ENCODE peak calls at places on chromosomes 3 and 15, in seven cellular contexts. X is trophoblast cell, M is H9, Q is mesendoderm, P is IMR-90, K is H1, I is mesenchymal stem cell. D is an unnamed sample.

GRCh38 chr3:198080521-198081384 is 120.7 kb downstream of the LMLN start:
- DNase-seq in X (peak), M (peak), Q (peak), P (peak), K (peak), I (peak), D (peak)

GRCh38 chr15:33031324-33031736 is 163.2 kb downstream of the FMN1 start:
- DNase-seq in X (no peak), M (no peak), Q (peak), P (peak), K (no peak), I (no peak), D (no peak)

GRCh38 chr3:168049366-168049974 is 46.3 kb downstream of the GOLIM4 start:
- DNase-seq in X (no peak), M (no peak), Q (no peak), P (peak), K (no peak), I (no peak), D (no peak)

GRCh38 chr15:50884583-50884982 is 23.9 kb upstream of the AP4E1 start:
- DNase-seq in X (peak), M (no peak), Q (no peak), P (peak), K (no peak), I (peak), D (no peak)

GRCh38 chr15:59039225-59039624 is 51.8 kb downstream of the RNF111 start:
- DNase-seq in X (no peak), M (no peak), Q (no peak), P (no peak), K (no peak), I (no peak), D (no peak)

GRCh38 chr3:189071452-189071851 is 100.3 kb upstream of the TPRG1 start:
- DNase-seq in X (no peak), M (no peak), Q (peak), P (no peak), K (no peak), I (no peak), D (no peak)

GRCh38 chr3:108334698-108335097 is 38.4 kb downstream of the HHLA2 start:
- DNase-seq in X (no peak), M (no peak), Q (no peak), P (peak), K (no peak), I (no peak), D (no peak)

GRCh38 chr15:41151451-41152005 is 35.4 kb upstream of the INO80 start:
- DNase-seq in X (no peak), M (peak), Q (no peak), P (no peak), K (no peak), I (no peak), D (no peak)

GRCh38 chr3:38109580-38110313 is 27.2 kb downstream of the ACAA1 start:
- DNase-seq in X (no peak), M (peak), Q (no peak), P (no peak), K (no peak), I (no peak), D (no peak)

GRCh38 chr15:44492040-44492439 is 44.9 kb upstream of the EIF3J start:
- DNase-seq in X (peak), M (no peak), Q (no peak), P (no peak), K (no peak), I (no peak), D (no peak)

DNA sequence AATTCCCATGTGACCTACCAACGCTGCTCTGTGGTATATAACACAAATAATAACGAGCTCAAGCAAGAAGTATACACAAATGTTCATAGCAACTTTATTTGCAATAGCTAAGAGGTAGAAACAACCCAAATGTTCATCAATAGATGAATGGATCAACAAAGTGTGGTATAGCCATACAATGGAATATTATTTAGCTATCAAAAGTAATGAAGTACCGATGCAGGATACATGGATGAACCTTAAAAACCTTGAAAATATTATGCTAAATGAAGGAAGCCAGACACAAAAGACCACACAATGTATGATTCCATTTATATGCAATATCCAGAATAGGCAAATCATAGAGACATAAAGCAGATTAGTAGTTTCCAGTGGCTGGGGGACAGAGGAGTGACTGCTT is 15.6 kb upstream of the FEM1B start:
- DNase-seq in X (no peak), M (no peak), Q (no peak), P (no peak), K (no peak), I (no peak), D (no peak)
- H3K18ac ChIP-seq in X (no peak), M (no peak), Q (no peak), P (no peak), K (no peak), I (no peak), D (no peak)

GRCh38 chr3:127728417-127728816 is 55.7 kb downstream of the ABTB1 start:
- DNase-seq in X (no peak), M (no peak), Q (no peak), P (peak), K (no peak), I (peak), D (no peak)
- H3K18ac ChIP-seq in X (no peak), M (no peak), Q (no peak), P (no peak), K (no peak), I (no peak), D (no peak)

DNA sequence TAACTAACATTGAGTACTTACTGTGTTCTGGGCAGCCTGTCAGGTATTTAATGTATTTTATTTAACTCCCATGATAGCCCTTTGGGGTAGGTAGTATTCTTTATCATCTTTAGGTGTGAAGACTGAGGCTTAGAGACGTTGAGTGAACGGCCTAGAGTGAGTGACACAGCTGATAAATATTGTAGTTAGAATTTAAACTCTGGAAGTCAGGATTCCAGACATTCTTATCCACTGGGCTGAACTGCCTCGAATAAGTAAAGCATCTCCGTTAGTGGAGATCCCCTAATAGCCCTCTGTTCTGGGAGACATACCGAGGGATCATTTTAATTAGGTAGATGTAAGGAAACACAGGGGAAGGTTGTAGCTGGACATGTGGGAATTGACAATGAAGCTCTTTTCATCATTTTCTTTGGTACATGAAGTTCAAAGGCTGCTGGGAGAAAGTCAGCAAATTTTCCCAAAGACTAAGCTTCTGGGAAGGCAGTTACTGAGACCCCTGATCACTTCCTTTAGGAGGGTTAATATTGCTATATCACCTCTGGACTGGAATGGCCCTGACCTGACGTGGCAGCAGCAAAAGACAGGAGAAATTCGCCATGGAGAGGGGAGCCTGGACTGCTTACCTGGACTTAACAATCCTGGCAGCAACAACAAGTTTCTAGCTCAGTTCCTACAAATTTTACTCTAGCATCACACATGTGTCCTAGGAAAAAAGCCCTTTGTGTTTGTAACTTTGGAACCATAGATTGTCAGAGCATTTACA is 11.7 kb upstream of the PDCD6IP start:
- DNase-seq in X (no peak), M (no peak), Q (peak), P (no peak), K (no peak), I (no peak), D (no peak)
- H3K18ac ChIP-seq in X (no peak), M (no peak), Q (no peak), P (no peak), K (no peak), I (no peak), D (no peak)

GRCh38 chr3:31945738-31946052 is 35.4 kb downstream of the OSBPL10 start:
- DNase-seq in X (no peak), M (no peak), Q (no peak), P (peak), K (no peak), I (no peak), D (no peak)
- H3K18ac ChIP-seq in X (no peak), M (no peak), Q (no peak), P (no peak), K (no peak), I (no peak), D (no peak)

DNA sequence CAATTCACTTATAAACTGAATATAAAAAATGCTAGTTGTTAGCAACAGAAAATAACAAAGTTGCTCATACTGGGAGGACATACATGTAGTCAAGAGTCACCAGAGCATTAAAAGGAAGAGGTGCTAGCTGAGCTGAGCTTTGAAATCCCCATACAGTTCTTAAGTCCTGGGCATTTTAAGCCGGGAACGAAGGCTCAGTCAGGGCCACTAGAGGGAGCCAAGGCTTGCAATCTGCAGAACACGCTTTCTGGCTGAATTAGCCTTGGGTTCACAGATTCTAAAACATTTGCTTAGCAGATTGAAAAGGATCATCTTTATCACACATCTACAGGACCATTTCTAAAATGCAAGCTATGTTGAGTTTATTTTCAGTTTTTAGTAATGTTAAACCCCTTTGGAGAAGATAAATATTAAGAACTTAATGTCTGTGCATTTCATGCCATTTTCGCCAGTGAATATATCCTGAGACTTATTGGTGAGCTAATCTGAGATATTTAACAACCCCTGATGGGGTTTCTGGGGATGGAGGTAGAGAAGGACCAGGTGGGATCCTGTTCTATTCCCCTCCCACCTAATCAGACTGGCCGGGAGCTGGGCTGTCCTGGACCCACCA is 26.3 kb upstream of the MNS1 start:
- DNase-seq in X (peak), M (peak), Q (peak), P (peak), K (peak), I (peak), D (peak)
- H3K18ac ChIP-seq in X (no peak), M (no peak), Q (no peak), P (no peak), K (no peak), I (no peak), D (no peak)

DNA sequence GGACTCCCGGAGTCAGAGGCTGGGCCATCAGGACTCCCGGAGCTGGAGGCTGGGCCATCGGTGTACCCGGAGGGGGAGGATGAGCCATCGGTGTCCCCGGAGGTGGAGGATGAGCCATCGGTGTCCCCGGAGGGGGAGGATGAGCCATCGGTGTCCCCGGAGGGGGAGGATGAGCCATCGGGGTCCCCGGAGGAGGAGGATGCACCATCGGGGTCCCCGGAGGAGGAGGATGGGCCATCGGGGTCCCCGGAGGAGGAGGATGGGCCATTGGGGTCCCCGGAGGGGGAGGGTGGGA is 719 bp downstream of the MAGEL2 start:
- DNase-seq in X (no peak), M (no peak), Q (no peak), P (no peak), K (peak), I (no peak), D (no peak)
- H3K18ac ChIP-seq in X (no peak), M (no peak), Q (no peak), P (no peak), K (no peak), I (no peak), D (no peak)

DNA sequence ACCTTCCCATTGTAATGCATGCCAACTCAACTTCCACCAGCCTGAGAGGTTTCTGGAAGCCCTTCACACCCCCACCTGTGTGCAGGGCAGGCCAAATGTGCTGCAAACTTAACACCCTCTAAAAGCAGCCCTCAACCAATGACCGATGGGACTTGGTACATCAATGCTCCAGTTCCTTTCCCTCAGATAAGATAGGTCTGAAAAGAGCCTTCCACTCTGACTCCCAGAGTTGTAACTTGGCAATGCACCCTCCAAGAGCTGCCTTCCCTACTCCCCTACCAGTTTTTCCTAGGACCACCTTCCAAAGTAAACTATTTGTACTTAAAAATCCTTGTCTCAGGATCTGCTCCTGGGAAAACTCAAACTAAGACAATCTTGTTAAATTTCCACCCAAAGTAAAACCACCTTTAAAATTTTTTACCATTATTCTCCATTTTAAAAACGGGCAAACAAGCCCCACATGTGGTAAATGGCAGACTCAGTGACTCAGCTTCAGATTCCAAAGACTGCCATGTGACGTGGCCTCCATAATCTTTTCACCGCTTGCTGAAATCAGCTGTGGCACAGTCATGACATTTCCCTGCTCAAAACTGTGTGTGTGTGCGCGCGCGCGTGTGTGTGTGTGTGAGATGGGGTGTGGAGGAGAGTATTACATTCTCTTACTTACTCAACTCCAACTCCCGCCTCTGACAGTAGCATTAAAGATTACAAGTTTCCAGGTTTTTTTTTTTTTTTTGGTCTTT is 17.2 kb downstream of the RASGRP1 start:
- DNase-seq in X (peak), M (no peak), Q (no peak), P (peak), K (no peak), I (no peak), D (no peak)
- H3K18ac ChIP-seq in X (no peak), M (no peak), Q (no peak), P (peak), K (no peak), I (no peak), D (no peak)

GRCh38 chr15:36992454-36992853 is 107.9 kb downstream of the MEIS2 start:
- DNase-seq in X (no peak), M (no peak), Q (no peak), P (no peak), K (no peak), I (no peak), D (no peak)

GRCh38 chr15:36996538-36997181 is 103.7 kb downstream of the MEIS2 start:
- DNase-seq in X (no peak), M (no peak), Q (no peak), P (no peak), K (no peak), I (peak), D (no peak)

GRCh38 chr15:36999778-37000177 is 100.6 kb downstream of the MEIS2 start:
- DNase-seq in X (no peak), M (no peak), Q (no peak), P (no peak), K (no peak), I (no peak), D (no peak)

GRCh38 chr15:36996121-36996520 is 104.2 kb downstream of the MEIS2 start:
- DNase-seq in X (no peak), M (no peak), Q (no peak), P (no peak), K (no peak), I (no peak), D (no peak)

DNA sequence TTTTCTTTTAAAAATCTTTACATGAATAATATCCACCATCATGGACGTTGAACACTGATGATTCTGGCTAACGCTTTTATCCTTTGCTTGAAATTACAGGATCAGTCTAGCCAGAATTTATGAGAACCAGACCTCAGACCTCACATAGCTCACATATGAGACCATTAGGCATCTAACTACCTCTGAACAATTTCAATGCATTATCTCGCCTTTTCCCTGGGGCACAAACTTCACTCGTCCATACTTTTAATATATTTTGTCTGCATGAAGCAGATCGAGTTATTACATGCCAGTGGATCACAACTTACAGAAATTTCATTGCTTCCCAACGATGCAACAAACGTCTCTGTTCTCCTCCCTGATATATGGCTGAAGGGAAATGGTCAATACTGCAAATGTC is 105.5 kb downstream of the MEIS2 start:
- DNase-seq in X (no peak), M (no peak), Q (no peak), P (no peak), K (no peak), I (no peak), D (no peak)
- H3K18ac ChIP-seq in X (no peak), M (no peak), Q (no peak), P (no peak), K (no peak), I (no peak), D (no peak)

GRCh38 chr15:39317225-39317624 is 263.7 kb upstream of the THBS1 start:
- DNase-seq in X (no peak), M (no peak), Q (no peak), P (peak), K (no peak), I (peak), D (no peak)

GRCh38 chr15:39313881-39314280 is 267.0 kb upstream of the THBS1 start:
- DNase-seq in X (no peak), M (no peak), Q (no peak), P (no peak), K (no peak), I (no peak), D (no peak)

GRCh38 chr15:39313467-39313866 is 267.4 kb upstream of the THBS1 start:
- DNase-seq in X (no peak), M (no peak), Q (no peak), P (no peak), K (no peak), I (no peak), D (no peak)

GRCh38 chr15:39312984-39313383 is 267.9 kb upstream of the THBS1 start:
- DNase-seq in X (no peak), M (no peak), Q (peak), P (no peak), K (no peak), I (no peak), D (no peak)

DNA sequence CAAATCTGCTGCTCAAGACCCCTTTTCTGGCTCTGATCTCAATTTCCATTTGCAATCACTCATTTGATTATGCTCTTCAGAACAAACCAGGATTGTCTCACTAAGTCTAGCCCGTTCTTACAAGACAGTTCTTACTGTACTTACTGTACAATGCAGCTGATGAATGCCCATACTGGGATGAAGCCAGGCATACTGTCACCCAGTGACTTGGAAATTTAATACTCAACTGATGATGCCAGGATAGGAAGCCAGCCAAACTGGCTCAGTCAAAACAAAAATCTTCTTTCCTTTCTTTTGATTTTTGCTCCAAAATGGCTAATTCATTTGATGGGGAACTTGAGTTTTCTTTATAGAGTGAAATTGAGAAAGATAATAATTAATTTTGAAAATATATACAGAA is 265.7 kb upstream of the THBS1 start:
- DNase-seq in X (no peak), M (no peak), Q (no peak), P (no peak), K (no peak), I (no peak), D (no peak)
- H3K18ac ChIP-seq in X (no peak), M (no peak), Q (no peak), P (peak), K (no peak), I (no peak), D (no peak)